ENCODE peak calls at places on chromosomes 13 and 19, in four cellular contexts. V is NB4, O is heart right ventricle, E is kidney. K is an unnamed sample.
A peak's percentile ranks its signal among the peaks of the same experiment; 100 is the strongest.

GRCh38 chr13:109610517-109610916 is 175.9 kb downstream of the IRS2 start:
- DNase-seq in V (peak; percentile 67), O (peak; percentile 23), E (no peak), K (no peak)

GRCh38 chr13:112450567-112451240 is 74.5 kb downstream of the SPACA7 start:
- DNase-seq in V (no peak), O (no peak), E (no peak), K (no peak)

GRCh38 chr19:15897738-15898276 is at the start of gene CYP4F2:
- DNase-seq in V (no peak), O (no peak), E (no peak), K (no peak)

GRCh38 chr13:30037766-30038165 is 187.3 kb upstream of the UBL3 start:
- DNase-seq in V (no peak), O (no peak), E (no peak), K (no peak)

GRCh38 chr19:15108845-15109767 is 1.9 kb downstream of the SYDE1 start:
- DNase-seq in V (no peak), O (no peak), E (no peak), K (no peak)

GRCh38 chr13:113367020-113367560 is 3.2 kb upstream of the GRTP1 start:
- DNase-seq in V (no peak), O (no peak), E (peak; percentile 68), K (no peak)

GRCh38 chr13:97757807-97758206 is 195.7 kb upstream of the IPO5 start:
- DNase-seq in V (no peak), O (no peak), E (peak; percentile 82), K (no peak)

GRCh38 chr19:46951236-46951986 is 68.2 kb upstream of the NPAS1 start:
- DNase-seq in V (no peak), O (no peak), E (no peak), K (no peak)

GRCh38 chr19:56837892-56838679 is 2.4 kb downstream of the PEG3 start:
- DNase-seq in V (no peak), O (peak; percentile 69), E (peak; percentile 91), K (no peak)

GRCh38 chr13:30864352-30865130 is 41.5 kb upstream of the MEDAG start:
- DNase-seq in V (no peak), O (no peak), E (no peak), K (peak; percentile 94)

GRCh38 chr19:22523940-22524339 is 101.8 kb upstream of the ZNF98 start:
- DNase-seq in V (peak; percentile 82), O (no peak), E (no peak), K (no peak)

GRCh38 chr13:42405665-42406390 is 133.9 kb downstream of the AKAP11 start:
- DNase-seq in V (no peak), O (no peak), E (no peak), K (peak; percentile 1)

GRCh38 chr13:72221276-72221962 is 354.4 kb upstream of the DACH1 start:
- DNase-seq in V (peak; percentile 48), O (no peak), E (peak; percentile 68), K (no peak)

GRCh38 chr13:96835591-96835990 is 158.7 kb downstream of the OXGR1 start:
- DNase-seq in V (no peak), O (no peak), E (no peak), K (no peak)

GRCh38 chr19:40312533-40312932 is 27.4 kb upstream of the AKT2 start:
- DNase-seq in V (peak; percentile 6), O (no peak), E (no peak), K (no peak)

GRCh38 chr13:100525453-100526298 is 62.9 kb downstream of the GGACT start:
- DNase-seq in V (no peak), O (no peak), E (no peak), K (no peak)

GRCh38 chr13:71866173-71867091 is 572 bp downstream of the DACH1 start:
- DNase-seq in V (peak; percentile 69), O (peak; percentile 8), E (peak; percentile 73), K (no peak)

GRCh38 chr13:99208845-99209527 is 8.3 kb downstream of the UBAC2 start:
- DNase-seq in V (no peak), O (no peak), E (no peak), K (no peak)

GRCh38 chr19:1001538-1002166 is 1.4 kb downstream of the GRIN3B start:
- DNase-seq in V (peak; percentile 50), O (no peak), E (peak; percentile 86), K (no peak)

GRCh38 chr19:41415154-41415571 is 12.0 kb downstream of the B3GNT8 start:
- DNase-seq in V (no peak), O (no peak), E (no peak), K (no peak)

GRCh38 chr13:60426075-60426474 is 29.1 kb downstream of the TDRD3 start:
- DNase-seq in V (no peak), O (no peak), E (no peak), K (no peak)

GRCh38 chr19:1076951-1077350 is 10.0 kb downstream of the ARHGAP45 start:
- DNase-seq in V (peak; percentile 76), O (peak; percentile 42), E (peak; percentile 90), K (no peak)

GRCh38 chr19:35879770-35880317 is 11.5 kb downstream of the APLP1 start:
- DNase-seq in V (peak; percentile 82), O (peak; percentile 91), E (peak; percentile 95), K (peak; percentile 14)

GRCh38 chr19:6632002-6632621 is 37.8 kb downstream of the TNFSF14 start:
- DNase-seq in V (peak; percentile 82), O (peak; percentile 86), E (no peak), K (no peak)

GRCh38 chr19:4454952-4455738 is 2.4 kb downstream of the UBXN6 start:
- DNase-seq in V (no peak), O (no peak), E (no peak), K (no peak)

GRCh38 chr19:4456843-4457653 is 546 bp downstream of the UBXN6 start:
- DNase-seq in V (peak; percentile 62), O (peak; percentile 49), E (peak; percentile 87), K (no peak)

GRCh38 chr19:4456566-4456842 is 1.1 kb downstream of the UBXN6 start:
- DNase-seq in V (no peak), O (no peak), E (no peak), K (no peak)

GRCh38 chr19:4455742-4456565 is 1.6 kb downstream of the UBXN6 start:
- DNase-seq in V (peak; percentile 59), O (peak; percentile 75), E (peak; percentile 90), K (no peak)

DNA sequence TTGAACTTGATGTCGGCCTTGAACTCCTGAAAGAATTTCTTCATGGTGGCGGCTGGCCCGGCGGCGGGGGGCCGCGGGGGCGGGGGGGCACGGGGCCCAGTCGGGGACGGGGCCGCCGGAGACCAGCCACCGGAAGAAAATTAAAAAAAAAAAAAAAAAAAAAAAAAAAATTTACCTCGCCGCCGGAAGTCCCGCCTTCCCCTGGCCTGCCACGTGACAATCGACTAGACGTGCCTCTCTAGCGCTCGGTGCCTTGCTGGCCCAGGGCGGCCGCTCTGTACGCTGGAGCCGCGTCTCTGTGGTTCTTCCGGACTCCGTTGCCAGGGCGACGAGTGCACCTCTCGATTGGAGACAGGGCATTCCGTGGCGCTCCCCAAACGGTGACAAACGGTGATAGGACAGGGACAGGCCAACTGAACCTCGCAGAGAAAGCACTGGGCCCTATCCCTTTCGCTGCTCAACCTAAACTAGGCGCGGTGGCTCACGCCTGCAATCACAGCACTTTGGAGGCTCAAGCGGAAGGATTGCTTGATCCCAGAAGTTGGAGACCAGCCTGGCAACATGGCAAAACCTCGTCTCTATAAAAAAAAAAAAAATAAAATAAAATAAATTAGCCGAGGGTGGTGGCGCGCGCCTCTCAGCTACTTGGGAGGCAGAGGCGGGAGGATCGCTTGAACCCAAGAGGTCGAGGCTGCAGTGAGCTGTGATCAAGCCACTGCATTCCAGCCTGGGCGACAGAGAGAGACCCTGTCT is at the start of gene UBXN6:
- DNase-seq in V (peak; percentile 95), O (peak; percentile 98), E (peak; percentile 99), K (peak; percentile 93)
- TF ChIP-seq CTCF in V (no peak), O (no peak), E (no peak), K (no peak)

GRCh38 chr19:51140441-51140840 is 1.7 kb upstream of the SIGLEC7 start:
- DNase-seq in V (no peak), O (no peak), E (no peak), K (no peak)
- H3K4me3 ChIP-seq in V (no peak overlapping the region), O (no peak overlapping the region), E (no peak overlapping the region), K (no peak overlapping the region)

DNA sequence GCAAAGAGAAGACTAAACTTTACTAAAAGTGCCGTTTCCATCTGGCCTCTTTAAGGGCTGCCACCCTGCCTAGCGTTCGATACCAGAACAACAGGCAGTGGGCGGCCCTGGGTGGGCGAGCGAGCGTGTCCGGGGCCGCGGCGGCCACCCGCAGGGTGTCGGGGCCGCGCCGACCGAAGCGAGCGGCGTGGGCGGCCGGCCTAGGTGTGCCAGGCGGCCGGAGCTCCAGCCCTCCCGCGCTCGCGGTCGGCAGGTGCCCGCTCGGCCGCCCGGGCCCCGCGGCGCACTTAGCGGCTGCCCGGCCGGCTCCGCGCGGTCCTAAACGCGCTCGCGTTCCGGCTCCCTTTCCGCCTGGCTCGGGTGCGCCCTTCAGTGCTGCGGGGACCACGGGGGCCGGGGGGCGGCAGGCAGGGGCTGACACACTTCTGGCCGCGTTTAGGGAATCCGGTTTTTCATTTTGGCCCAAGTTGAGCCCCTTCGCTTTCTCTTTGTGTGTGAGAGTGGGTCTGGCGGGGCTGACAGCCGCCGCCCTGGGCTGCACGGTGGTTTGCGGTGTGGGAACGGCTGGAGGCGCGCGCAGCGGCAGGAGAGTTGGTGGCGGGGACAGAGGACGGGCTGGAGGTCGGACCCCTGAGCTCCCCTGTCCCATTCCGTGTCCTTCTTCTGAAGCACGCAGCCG is 2.9 kb downstream of the FGF9 start:
- DNase-seq in V (peak; percentile 66), O (no peak), E (peak; percentile 75), K (no peak)
- TF ChIP-seq CTCF in V (no peak), O (no peak), E (no peak), K (no peak)

GRCh38 chr13:92716749-92717148 is 509.9 kb upstream of the GPC6 start:
- DNase-seq in V (no peak), O (no peak), E (no peak), K (no peak)

GRCh38 chr13:92719868-92720267 is 506.7 kb upstream of the GPC6 start:
- DNase-seq in V (no peak), O (no peak), E (no peak), K (no peak)

GRCh38 chr13:92721610-92722009 is 505.0 kb upstream of the GPC6 start:
- DNase-seq in V (no peak), O (no peak), E (no peak), K (no peak)

DNA sequence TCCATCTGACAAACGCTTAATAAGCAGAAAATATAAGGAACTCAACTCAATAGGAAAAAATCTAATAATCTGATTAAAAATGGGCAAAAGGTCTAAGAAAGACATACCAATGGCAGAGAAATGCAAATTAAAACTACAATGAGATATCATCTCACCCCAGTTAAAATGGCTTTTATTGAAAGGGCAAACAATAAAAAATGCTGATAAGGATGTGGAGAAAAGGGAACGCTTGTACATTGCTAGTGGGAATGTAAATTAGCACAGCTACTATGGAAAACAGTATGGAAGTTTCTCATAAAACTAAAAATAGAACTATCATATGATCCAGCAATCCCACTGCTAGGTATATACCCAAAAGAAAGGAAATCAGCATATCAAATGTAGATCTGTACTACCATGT is 508.8 kb upstream of the GPC6 start:
- DNase-seq in V (no peak), O (no peak), E (no peak), K (no peak)
- H3K4me3 ChIP-seq in V (no peak overlapping the region), O (no peak overlapping the region), E (no peak overlapping the region), K (no peak overlapping the region)

K was measured in AG04449.